ENCODE peak calls at places on chromosome 5, in four cellular contexts. S is mucosa of descending colon, C is MM.1S, P is vagina. M is an unnamed sample.

GRCh38 chr5:138610468-138611294 is 35.5 kb upstream of the HSPA9 start:
- DNase-seq in S (no peak), C (no peak), P (no peak), M (no peak)

GRCh38 chr5:18243846-18244245 is 609.6 kb downstream of the TAF11L14 start:
- DNase-seq in S (no peak), C (no peak), P (no peak), M (no peak)

GRCh38 chr5:142012792-142013388 is at the start of gene GNPDA1:
- DNase-seq in S (peak), C (peak), P (no peak), M (peak)

GRCh38 chr5:154086641-154087040 is 47.9 kb downstream of the MFAP3 start:
- DNase-seq in S (no peak), C (peak), P (no peak), M (no peak)

GRCh38 chr5:14235872-14236271 is 92.7 kb downstream of the TRIO start:
- DNase-seq in S (no peak), C (no peak), P (no peak), M (no peak)

GRCh38 chr5:72523960-72524582 is 16.9 kb upstream of the ZNF366 start:
- DNase-seq in S (no peak), C (peak), P (no peak), M (no peak)

GRCh38 chr5:142202282-142202681 is 93.7 kb downstream of the NDFIP1 start:
- DNase-seq in S (no peak), C (no peak), P (no peak), M (no peak)

GRCh38 chr5:96329886-96330531 is 103.0 kb downstream of the PCSK1 start:
- DNase-seq in S (no peak), C (no peak), P (no peak), M (no peak)

GRCh38 chr5:173963107-173963506 is 25.9 kb upstream of the C5orf47 start:
- DNase-seq in S (no peak), C (no peak), P (no peak), M (no peak)
- H3K4me3 ChIP-seq in S (no peak), C (no peak), P (no peak), M (no peak)

GRCh38 chr5:135887881-135888614 is 7.6 kb downstream of the IL9 start:
- DNase-seq in S (no peak), C (no peak), P (peak), M (no peak)
- H3K4me3 ChIP-seq in S (no peak), C (peak), P (no peak), M (no peak)

GRCh38 chr5:148384389-148384756 is 615 bp downstream of the FBXO38 start:
- DNase-seq in S (no peak), C (peak), P (no peak), M (no peak)

GRCh38 chr5:148381906-148382305 is 1.9 kb upstream of the FBXO38 start:
- DNase-seq in S (no peak), C (no peak), P (no peak), M (no peak)

GRCh38 chr5:148385094-148385493 is 1.3 kb downstream of the FBXO38 start:
- DNase-seq in S (no peak), C (no peak), P (no peak), M (no peak)

GRCh38 chr5:148383564-148384388 is at the start of gene FBXO38:
- DNase-seq in S (peak), C (peak), P (peak), M (peak)

DNA sequence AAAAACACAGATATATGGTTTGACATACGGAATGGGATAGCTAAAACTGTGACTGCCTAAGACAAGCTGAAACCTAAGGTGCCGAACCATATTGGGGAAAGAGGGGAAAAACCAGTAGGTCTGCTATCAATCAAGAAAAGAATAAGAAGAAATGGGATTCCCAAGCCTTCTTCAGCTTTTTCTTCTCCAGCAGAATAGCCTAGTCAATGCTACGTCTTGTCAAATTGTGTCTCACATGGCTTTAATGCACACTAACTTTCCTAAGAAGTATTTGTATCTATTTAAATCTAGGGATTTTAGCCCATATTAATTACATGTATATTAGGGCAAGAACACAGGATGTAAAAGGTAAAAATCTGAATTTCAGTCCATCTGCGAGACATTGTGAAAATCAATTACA is 797 bp upstream of the FBXO38 start:
- DNase-seq in S (no peak), C (no peak), P (no peak), M (no peak)
- H3K4me3 ChIP-seq in S (peak), C (peak), P (peak), M (no peak)

DNA sequence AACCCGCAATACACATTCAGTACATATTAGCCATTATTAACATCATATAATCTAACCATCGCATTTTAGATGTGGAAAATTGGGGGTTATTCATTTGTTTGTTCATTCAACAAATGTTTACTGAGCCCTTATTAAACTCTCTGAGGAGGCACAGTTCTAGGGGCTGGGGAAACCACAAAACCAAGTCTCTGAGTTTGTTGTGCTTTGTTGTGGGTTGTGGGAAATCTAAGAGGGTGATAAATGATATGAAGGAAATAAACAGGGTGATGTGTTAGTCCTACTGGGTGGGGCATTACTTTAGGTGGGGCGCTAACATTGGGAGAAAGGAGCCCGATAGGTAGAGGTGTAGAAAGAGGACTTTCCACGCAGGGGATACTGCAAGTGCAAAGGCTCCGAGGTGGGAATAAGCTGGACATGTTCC is 135.3 kb upstream of the CLINT1 start:
- DNase-seq in S (no peak), C (no peak), P (no peak), M (no peak)
- H3K4me3 ChIP-seq in S (no peak), C (no peak), P (no peak), M (no peak)

DNA sequence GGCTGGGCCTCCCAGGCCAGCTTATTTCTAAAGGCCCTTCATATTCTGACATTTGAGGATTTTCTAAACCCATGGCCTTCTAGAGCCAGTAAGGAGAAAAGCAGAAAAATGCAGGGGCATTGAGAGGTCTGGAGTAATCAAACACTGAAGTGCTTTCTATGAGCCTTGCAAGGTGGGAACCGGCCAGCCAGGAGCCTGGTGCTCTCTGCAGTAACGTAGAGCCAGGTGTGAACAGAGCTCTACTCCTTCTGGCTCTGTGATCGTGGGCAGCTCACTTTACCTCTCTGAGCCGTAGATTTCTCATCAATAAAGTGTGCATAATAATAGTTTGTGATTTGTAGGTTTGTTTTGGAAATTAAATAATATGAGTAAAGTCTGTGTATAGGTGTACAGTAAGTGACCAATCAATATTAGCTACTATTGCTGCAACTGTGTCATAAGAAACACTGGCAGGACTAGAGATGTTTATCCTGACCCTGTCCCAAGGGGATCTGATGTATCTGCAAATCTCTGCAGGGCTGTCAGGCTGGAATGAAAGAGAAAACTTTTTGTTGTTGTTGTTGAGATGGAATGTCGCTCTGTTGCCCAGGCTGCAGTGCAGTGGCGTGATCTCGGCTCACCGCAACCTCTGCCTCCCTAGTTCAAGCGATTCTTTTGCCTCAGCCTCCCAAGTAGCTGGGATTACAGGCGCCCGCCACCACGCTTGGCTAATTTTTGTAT is 2.7 kb downstream of the SYNPO start:
- DNase-seq in S (no peak), C (no peak), P (no peak), M (no peak)
- H3K4me3 ChIP-seq in S (no peak), C (no peak), P (no peak), M (no peak)

DNA sequence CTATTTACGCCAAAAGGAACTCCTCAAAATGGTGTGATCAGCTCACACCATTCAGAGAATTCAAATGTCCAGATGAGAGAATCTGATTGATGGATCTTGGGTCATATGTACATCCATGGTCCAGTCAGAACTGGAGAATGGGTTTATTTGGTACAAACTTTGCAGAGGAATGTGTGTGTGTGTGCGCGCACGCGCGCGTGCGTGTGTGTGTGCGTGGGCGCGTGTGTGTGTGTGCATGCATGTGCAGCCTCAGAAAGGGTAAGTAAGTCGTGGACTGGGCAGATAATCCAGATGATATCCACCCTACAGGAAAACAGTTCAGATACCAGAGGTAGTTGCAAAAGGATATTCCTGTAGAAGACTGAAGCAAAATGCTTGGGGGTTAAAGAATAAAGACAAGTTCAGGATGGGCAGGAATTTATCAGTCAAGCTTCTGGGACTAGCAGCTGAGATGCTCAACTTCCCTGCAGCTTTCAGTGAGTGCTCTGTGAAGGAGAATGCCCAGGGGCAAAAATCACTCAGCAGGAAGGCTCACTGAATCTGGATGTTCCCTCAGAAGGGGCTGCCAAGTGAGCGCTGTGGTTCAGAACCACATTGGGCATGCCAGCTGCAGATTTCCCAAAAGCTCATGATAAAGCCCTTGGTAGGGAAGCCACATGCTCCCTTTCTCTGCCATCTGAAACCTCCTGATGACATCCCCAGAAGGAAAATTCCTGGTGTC is 440.5 kb upstream of the SGCD start:
- DNase-seq in S (no peak), C (no peak), P (no peak), M (no peak)
- H3K4me3 ChIP-seq in S (no peak), C (no peak), P (no peak), M (no peak)

DNA sequence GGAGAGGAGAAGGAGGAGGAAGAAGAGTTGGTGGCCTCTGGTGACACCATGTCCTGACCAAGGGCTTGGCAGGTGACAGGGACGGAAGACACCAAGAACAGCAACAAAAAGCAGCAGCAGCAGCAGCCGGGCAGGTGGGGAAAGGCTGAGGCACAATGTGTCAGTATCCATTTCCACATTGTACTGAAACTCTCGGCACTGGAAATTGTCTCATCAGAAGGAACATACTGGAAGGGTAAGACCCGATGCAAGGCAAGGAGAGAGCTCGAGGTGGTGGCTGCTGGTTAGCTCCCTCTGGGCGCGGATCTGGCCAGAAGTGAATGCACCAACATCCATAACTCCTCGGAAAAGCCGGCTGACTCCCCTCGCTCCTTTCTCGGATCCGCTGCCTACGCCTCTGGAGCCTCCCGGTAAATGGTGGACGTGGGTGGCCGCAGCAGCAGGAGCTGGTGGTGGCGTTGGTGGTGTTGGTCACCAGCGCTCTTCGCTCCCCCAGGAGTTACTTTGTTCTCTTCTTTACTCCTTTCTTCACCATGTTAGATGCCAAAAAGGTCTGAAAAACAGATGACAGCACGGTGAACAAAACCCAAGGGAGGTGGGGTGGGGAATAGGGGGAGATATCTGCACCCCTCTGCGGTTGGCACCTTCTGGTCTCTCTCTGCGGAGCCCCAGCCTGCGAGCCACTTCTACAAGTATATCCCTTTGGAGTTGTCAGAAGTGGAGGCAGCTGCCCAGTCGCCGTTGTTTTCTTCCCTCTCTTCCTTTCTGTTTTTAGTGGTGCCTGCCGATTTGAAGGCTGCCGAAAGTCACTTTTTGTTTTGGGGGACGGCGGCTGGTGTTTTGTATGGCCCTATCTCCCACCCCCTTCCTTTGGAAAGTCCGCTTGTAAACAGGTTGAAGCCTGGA is 463 bp downstream of the FGF10 start:
- DNase-seq in S (no peak), C (no peak), P (no peak), M (no peak)
- H3K4me3 ChIP-seq in S (no peak), C (peak), P (peak), M (peak)

GRCh38 chr5:81191726-81192125 is 41.4 kb upstream of the CKMT2 start:
- DNase-seq in S (no peak), C (no peak), P (no peak), M (no peak)

GRCh38 chr5:81189875-81190467 is 43.2 kb upstream of the CKMT2 start:
- DNase-seq in S (no peak), C (no peak), P (no peak), M (no peak)

GRCh38 chr5:81192351-81192750 is 40.8 kb upstream of the CKMT2 start:
- DNase-seq in S (no peak), C (no peak), P (no peak), M (no peak)

GRCh38 chr5:81195334-81195929 is 37.7 kb upstream of the CKMT2 start:
- DNase-seq in S (no peak), C (no peak), P (no peak), M (no peak)

DNA sequence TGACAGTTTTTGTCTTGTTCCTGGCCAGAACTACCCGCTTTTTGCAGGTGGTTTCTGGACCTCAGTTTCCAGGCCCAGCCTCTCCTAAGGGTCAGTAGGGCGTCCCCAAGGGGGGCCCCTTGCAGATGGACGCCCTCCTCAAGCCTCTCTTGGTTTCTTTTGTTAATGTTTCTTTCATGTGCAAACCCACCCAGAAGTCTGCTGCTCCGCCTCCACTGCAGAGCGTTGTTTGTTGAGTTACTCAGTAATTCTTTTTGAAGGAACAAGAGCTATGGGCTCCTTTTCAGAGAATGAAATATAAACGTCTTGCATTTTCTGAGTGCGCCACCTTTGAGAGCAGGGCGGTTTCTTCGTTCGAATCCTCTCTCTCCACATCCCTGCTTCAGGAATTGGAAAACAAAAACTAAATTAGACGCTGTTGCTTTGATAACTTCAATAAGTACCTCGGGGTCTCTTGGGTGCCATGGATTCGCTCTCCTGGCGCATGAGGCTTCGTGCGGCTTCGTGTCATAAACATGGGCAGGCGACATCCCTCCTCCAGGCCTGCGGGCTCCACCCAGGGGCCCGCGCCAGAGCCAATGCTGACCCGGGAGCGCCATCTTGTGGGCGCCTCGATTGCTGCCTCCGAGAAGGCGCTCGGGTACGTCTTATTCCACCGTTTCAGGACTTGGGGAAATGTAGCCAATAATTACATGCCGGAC is 38.3 kb upstream of the CKMT2 start:
- DNase-seq in S (peak), C (peak), P (no peak), M (peak)
- H3K4me3 ChIP-seq in S (no peak), C (no peak), P (no peak), M (no peak)